ENCODE peak calls at places on chromosomes 12 and 14, in seven cellular contexts. S is psoas muscle; L is hepatocyte; Z is gastrocnemius medialis; G is astrocyte; A is CD8-positive, alpha-beta memory T cell; E is HCT116. J is an unnamed sample. For H3K4me1, the result is how much of the 10 kb centered on the place peaks cover.

GRCh38 chr12:14868916-14869315 is 16.7 kb downstream of the MGP start:
- DNase-seq in E (no peak), Z (no peak), A (no peak), G (no peak), L (no peak), S (no peak), J (no peak)

GRCh38 chr12:47221256-47222023 is 141.7 kb upstream of the AMIGO2 start:
- DNase-seq in E (no peak), G (peak), S (no peak), Z (no peak), L (no peak), A (no peak), J (no peak)

GRCh38 chr14:95609398-95609990 is 74.6 kb downstream of the GLRX5 start:
- DNase-seq in G (no peak), L (peak), Z (no peak), E (peak), S (no peak), A (no peak), J (no peak)

GRCh38 chr12:43309845-43310405 is 242.1 kb downstream of the ADAMTS20 start:
- DNase-seq in L (no peak), E (no peak), Z (no peak), S (no peak), A (no peak), G (peak), J (no peak)

GRCh38 chr12:25041006-25041741 is 92.3 kb upstream of the BCAT1 start:
- DNase-seq in A (no peak), E (no peak), S (no peak), G (no peak), L (no peak), Z (no peak), J (no peak)

GRCh38 chr12:10853746-10854145 is 4.5 kb upstream of the PRR4 start:
- DNase-seq in A (no peak), S (no peak), G (no peak), Z (no peak), E (no peak), L (no peak), J (no peak)

GRCh38 chr12:25929096-25929637 is 29.3 kb upstream of the RASSF8 start:
- DNase-seq in Z (no peak), S (no peak), L (no peak), G (peak), A (no peak), E (no peak), J (no peak)

GRCh38 chr12:61996717-61997116 is 263.5 kb upstream of the USP15 start:
- DNase-seq in E (no peak), A (no peak), Z (no peak), L (no peak), G (no peak), S (no peak), J (no peak)

GRCh38 chr14:89617471-89618291 is 200.6 kb upstream of the FOXN3 start:
- DNase-seq in S (no peak), G (peak), A (peak), E (no peak), L (peak), Z (peak), J (no peak)

GRCh38 chr12:94336201-94336915 is 123.3 kb downstream of the CEP83 start:
- DNase-seq in Z (no peak), E (no peak), G (no peak), L (no peak), S (no peak), A (no peak), J (no peak)

GRCh38 chr12:3951380-3952135 is 78.4 kb upstream of the PARP11 start:
- DNase-seq in E (no peak), L (no peak), A (no peak), G (no peak), S (no peak), Z (no peak), J (no peak)

GRCh38 chr12:3945671-3946070 is 72.5 kb upstream of the PARP11 start:
- DNase-seq in Z (no peak), A (no peak), G (no peak), S (no peak), E (no peak), L (no peak), J (no peak)

GRCh38 chr12:3947781-3948180 is 74.6 kb upstream of the PARP11 start:
- DNase-seq in G (no peak), L (no peak), A (no peak), Z (no peak), E (no peak), S (no peak), J (no peak)

GRCh38 chr12:3950714-3951320 is 77.6 kb upstream of the PARP11 start:
- DNase-seq in E (no peak), A (no peak), Z (no peak), L (no peak), S (no peak), G (no peak), J (no peak)
- H3K4me1 ChIP-seq in E (under half), A (half or more), Z (under half), L (under half), S (under half), G (under half), J (under half)

GRCh38 chr12:123928274-123928865 is 44.3 kb downstream of the CCDC92 start:
- DNase-seq in G (no peak), A (no peak), E (no peak), S (no peak), L (no peak), Z (no peak), J (no peak)
- H3K4me3 ChIP-seq in G (no peak), A (no peak), E (no peak), S (no peak), L (no peak), Z (no peak), J (no peak)

DNA sequence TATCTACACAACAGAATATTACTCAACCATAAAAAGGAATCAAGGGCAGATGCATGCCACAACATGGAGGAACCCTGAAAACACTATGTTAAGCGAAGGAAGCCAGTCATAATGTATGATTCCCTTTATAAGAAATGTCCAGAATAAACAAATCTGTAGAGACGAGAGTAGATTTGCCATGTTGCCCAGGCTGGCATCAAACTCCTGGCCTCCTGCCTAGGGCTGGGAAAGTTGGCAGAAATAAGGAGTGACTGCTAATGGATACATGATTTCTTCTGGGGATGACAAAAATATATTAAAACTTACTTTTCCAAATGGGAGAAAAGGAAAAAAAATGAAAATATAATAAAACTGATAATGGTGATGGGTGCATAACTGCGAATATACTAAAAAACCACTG is 10.9 kb downstream of the CLIP1 start:
- DNase-seq in S (no peak), L (no peak), Z (peak), E (no peak), G (no peak), A (no peak), J (no peak)
- H3K4me1 ChIP-seq in S (half or more), L (under half), Z (half or more), E (under half), G (under half), A (under half), J (under half)

GRCh38 chr12:119649202-119649808 is 18.6 kb upstream of the PRKAB1 start:
- DNase-seq in Z (no peak), A (no peak), S (no peak), G (no peak), L (no peak), E (no peak), J (no peak)
- H3K4me3 ChIP-seq in Z (no peak), A (no peak), S (no peak), G (no peak), L (no peak), E (no peak), J (no peak)

GRCh38 chr12:132559652-132560420 is 50.5 kb downstream of the LRCOL1 start:
- DNase-seq in S (peak), Z (no peak), E (peak), L (peak), G (peak), A (no peak), J (no peak)
- H3K4me1 ChIP-seq in S (under half), Z (under half), E (under half), L (under half), G (under half), A (under half), J (under half)

GRCh38 chr12:91382081-91382543 is 199.5 kb upstream of the DCN start:
- DNase-seq in G (peak), S (peak), Z (peak), E (peak), L (peak), A (peak), J (peak)

GRCh38 chr12:91379051-91379775 is 196.6 kb upstream of the DCN start:
- DNase-seq in S (no peak), Z (no peak), A (no peak), L (no peak), G (no peak), E (no peak), J (no peak)

GRCh38 chr12:91380651-91381050 is 198.0 kb upstream of the DCN start:
- DNase-seq in G (no peak), A (no peak), S (no peak), E (no peak), L (no peak), Z (no peak), J (no peak)

GRCh38 chr12:91383106-91383505 is 200.5 kb upstream of the DCN start:
- DNase-seq in Z (no peak), E (no peak), L (no peak), A (no peak), S (no peak), G (no peak), J (no peak)

GRCh38 chr12:91381309-91381804 is 198.7 kb upstream of the DCN start:
- DNase-seq in S (no peak), L (peak), E (no peak), G (peak), A (no peak), Z (peak), J (peak)
- H3K4me3 ChIP-seq in S (peak), L (peak), E (no peak), G (peak), A (no peak), Z (peak), J (peak)

GRCh38 chr14:69094481-69094880 is 58.4 kb downstream of the DCAF5 start:
- DNase-seq in Z (no peak), A (no peak), L (no peak), E (no peak), S (no peak), G (peak), J (no peak)

GRCh38 chr14:69096766-69097475 is 56.0 kb downstream of the DCAF5 start:
- DNase-seq in Z (no peak), S (no peak), G (no peak), A (no peak), L (no peak), E (no peak), J (no peak)

GRCh38 chr14:69091695-69092094 is 61.2 kb downstream of the DCAF5 start:
- DNase-seq in Z (no peak), L (no peak), S (no peak), G (no peak), E (no peak), A (no peak), J (no peak)

GRCh38 chr14:69092840-69093422 is 60.0 kb downstream of the DCAF5 start:
- DNase-seq in E (no peak), G (no peak), Z (no peak), A (no peak), L (no peak), S (no peak), J (no peak)

DNA sequence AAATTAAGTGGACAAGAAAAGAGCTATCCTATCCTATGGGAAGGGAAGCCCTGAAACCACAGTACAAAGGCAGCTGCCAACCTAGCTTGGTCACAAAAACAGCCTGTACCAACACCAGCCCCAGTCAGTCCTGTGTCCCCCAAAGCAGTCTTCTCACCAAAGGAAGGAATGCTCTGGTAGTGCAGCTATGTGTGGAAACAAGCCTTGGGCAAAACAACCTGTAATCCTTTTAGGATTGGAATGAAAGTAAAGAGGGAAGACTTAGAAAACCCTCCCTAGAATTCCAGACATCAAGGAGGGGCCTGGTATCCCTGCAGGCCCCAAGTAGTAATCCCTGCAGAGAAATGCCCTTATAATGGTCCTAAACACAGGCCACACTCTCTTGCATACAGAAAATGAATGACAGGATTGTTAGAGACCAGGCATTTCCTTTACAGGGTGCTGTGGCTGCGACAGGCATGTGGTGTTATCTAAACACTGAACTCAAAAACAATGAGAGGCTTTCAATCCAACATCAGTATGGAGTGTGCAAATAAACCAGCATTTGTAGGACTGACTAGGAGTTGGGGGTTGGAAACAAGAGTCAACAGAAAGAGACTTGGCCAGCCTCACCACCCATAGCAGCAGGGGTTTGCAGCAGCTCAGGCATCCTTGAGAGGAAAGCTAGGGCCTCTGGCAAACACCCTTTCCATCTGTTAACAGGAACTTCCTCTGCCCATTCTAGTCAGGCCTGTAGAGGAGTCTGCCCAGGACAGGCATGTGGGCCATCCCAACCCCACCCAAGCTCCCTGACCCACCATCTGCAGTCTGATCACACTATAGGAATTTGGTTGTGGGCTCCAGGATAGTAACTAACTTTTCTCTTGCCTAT is 59.1 kb downstream of the DCAF5 start:
- DNase-seq in A (no peak), G (peak), S (no peak), Z (no peak), L (peak), E (no peak), J (no peak)
- H3K4me1 ChIP-seq in A (under half), G (under half), S (under half), Z (under half), L (under half), E (under half), J (under half)

GRCh38 chr12:12749433-12749832 is 32.3 kb downstream of the CDKN1B start:
- DNase-seq in A (no peak), Z (no peak), G (peak), L (no peak), E (no peak), S (no peak), J (peak)
- H3K4me3 ChIP-seq in A (no peak), Z (no peak), G (no peak), L (no peak), E (no peak), S (peak), J (peak)

GRCh38 chr12:122891661-122892525 is 4.0 kb downstream of the VPS37B start:
- DNase-seq in G (peak), L (no peak), A (no peak), S (no peak), Z (no peak), E (no peak), J (no peak)

GRCh38 chr12:122888232-122888752 is 7.6 kb downstream of the VPS37B start:
- DNase-seq in A (peak), E (peak), S (no peak), Z (no peak), G (peak), L (peak), J (peak)

GRCh38 chr12:122886851-122887816 is 8.8 kb downstream of the VPS37B start:
- DNase-seq in G (peak), S (no peak), Z (no peak), E (peak), A (no peak), L (peak), J (no peak)

GRCh38 chr12:122887817-122888212 is 8.1 kb downstream of the VPS37B start:
- DNase-seq in Z (no peak), S (no peak), A (no peak), G (no peak), E (no peak), L (no peak), J (no peak)

GRCh38 chr12:122889658-122890561 is 6.0 kb downstream of the VPS37B start:
- DNase-seq in S (no peak), G (no peak), E (no peak), L (no peak), Z (no peak), A (no peak), J (no peak)
- H3K4me1 ChIP-seq in S (half or more), G (half or more), E (half or more), L (half or more), Z (half or more), A (half or more), J (under half)

GRCh38 chr12:1797011-1797901 is 23.1 kb upstream of the LRTM2 start:
- DNase-seq in Z (no peak), L (no peak), S (peak), A (peak), G (no peak), E (no peak), J (no peak)
- H3K4me3 ChIP-seq in Z (peak), L (no peak), S (peak), A (peak), G (peak), E (peak), J (peak)

J was measured in ascending aorta.